ENCODE peak calls at places on chromosomes 4 and X, in ten cellular contexts. O, S, N, M, X, R, Q, D, T and B are unnamed samples.
A peak's percentile ranks its signal among the peaks of the same experiment; 100 is the strongest.

GRCh38 chr4:171721937-171722336 is 91.3 kb upstream of the GALNTL6 start:
- DNase-seq in O (no peak), X (no peak), Q (no peak), D (no peak), R (no peak), N (no peak), M (no peak), S (no peak), T (no peak), B (no peak)

GRCh38 chrX:69021095-69021494 is 144.2 kb downstream of the PJA1 start:
- DNase-seq in N (no peak), D (no peak), R (peak; percentile 77), T (no peak), M (no peak), X (no peak), S (no peak), Q (no peak), O (no peak), B (no peak)

GRCh38 chrX:139692506-139692849 is 15.5 kb downstream of the MCF2 start:
- DNase-seq in S (no peak), R (peak; percentile 39), X (no peak), Q (no peak), T (no peak), O (no peak), M (peak; percentile 0), D (no peak), N (no peak), B (no peak)

GRCh38 chrX:41334866-41335589 is 1.1 kb downstream of the DDX3X start:
- DNase-seq in T (peak; percentile 53), R (peak; percentile 68), D (peak; percentile 43), X (peak; percentile 75), M (peak; percentile 75), S (peak; percentile 59), Q (peak; percentile 23), N (no peak), O (no peak), B (no peak)

GRCh38 chrX:81866873-81867272 is 665.0 kb downstream of the SH3BGRL start:
- DNase-seq in O (no peak), M (no peak), Q (no peak), S (no peak), R (no peak), D (no peak), T (no peak), X (no peak), N (no peak), B (no peak)

GRCh38 chrX:28675173-28675572 is 87.9 kb downstream of the IL1RAPL1 start:
- DNase-seq in D (no peak), Q (no peak), O (no peak), S (no peak), N (no peak), X (no peak), T (no peak), R (no peak), M (no peak), B (no peak)

GRCh38 chr4:38601244-38601915 is 62.6 kb upstream of the KLF3 start:
- DNase-seq in S (no peak), T (no peak), D (no peak), Q (no peak), X (no peak), R (no peak), N (no peak), O (no peak), M (peak; percentile 76), B (peak; percentile 42)

GRCh38 chr4:154595807-154596206 is 5.3 kb upstream of the FGA start:
- DNase-seq in T (no peak), Q (no peak), M (no peak), S (no peak), D (no peak), R (no peak), N (no peak), X (no peak), O (no peak), B (no peak)

GRCh38 chrX:103640401-103641155 is 11.8 kb downstream of the TCEAL1 start:
- DNase-seq in N (no peak), O (no peak), S (no peak), D (no peak), M (no peak), R (no peak), T (peak; percentile 3), X (no peak), Q (no peak), B (no peak)

GRCh38 chr4:94406668-94407437 is 44.9 kb upstream of the PDLIM5 start:
- DNase-seq in R (peak; percentile 89), S (peak; percentile 12), D (peak; percentile 39), Q (peak; percentile 18), T (peak; percentile 87), X (peak; percentile 28), M (peak; percentile 94), O (peak; percentile 80), N (peak; percentile 6), B (peak; percentile 83)

GRCh38 chr4:146632770-146633470 is 5.8 kb upstream of the POU4F2 start:
- DNase-seq in S (no peak), T (no peak), D (no peak), Q (no peak), O (no peak), M (no peak), R (no peak), N (no peak), X (no peak), B (no peak)